ENCODE peak calls at places on chromosomes 3 and 15, in four cellular contexts. O is EL, R is lung, Y is NCI-H187 treated with DMSO at 0.1 percent for 48 hours. M is an unnamed sample.

GRCh38 chr15:49103002-49103401 is 52.4 kb downstream of the COPS2 start:
- DNase-seq in R (no peak), Y (no peak), O (peak), M (no peak)

GRCh38 chr3:150213577-150213976 is 194.5 kb upstream of the TSC22D2 start:
- DNase-seq in O (no peak), R (no peak), Y (no peak), M (no peak)

GRCh38 chr3:167762296-167762695 is 26.8 kb downstream of the SERPINI1 start:
- DNase-seq in Y (no peak), O (no peak), R (no peak), M (no peak)

GRCh38 chr15:85381850-85382751 is 1.7 kb downstream of the AKAP13 start:
- DNase-seq in R (no peak), Y (no peak), O (peak), M (peak)

GRCh38 chr3:58691997-58692396 is 25.4 kb upstream of the FAM3D start:
- DNase-seq in Y (no peak), O (peak), R (no peak), M (peak)

GRCh38 chr3:46517016-46517770 is 19.4 kb downstream of the RTP3 start:
- DNase-seq in Y (no peak), R (no peak), O (peak), M (peak)

GRCh38 chr3:145678401-145678800 is 482.6 kb downstream of the PLOD2 start:
- DNase-seq in Y (no peak), O (peak), R (no peak), M (no peak)

GRCh38 chr15:41842229-41842628 is 3.6 kb downstream of the PLA2G4B start:
- DNase-seq in R (no peak), Y (no peak), O (no peak), M (no peak)

GRCh38 chr15:67174864-67175573 is 79.4 kb downstream of the AAGAB start:
- DNase-seq in Y (no peak), R (no peak), O (peak), M (peak)

GRCh38 chr3:45773714-45774449 is 22.5 kb downstream of the SLC6A20 start:
- DNase-seq in Y (peak), O (no peak), R (no peak), M (peak)

GRCh38 chr3:127590282-127590592 is 296 bp downstream of the TPRA1 start:
- DNase-seq in Y (no peak), R (peak), O (no peak), M (no peak)

GRCh38 chr15:97904196-97904572 is 56.3 kb upstream of the ARRDC4 start:
- DNase-seq in O (peak), R (peak), Y (no peak), M (peak)

GRCh38 chr3:187000711-187001151 is 70.4 kb downstream of the ST6GAL1 start:
- DNase-seq in Y (no peak), O (no peak), R (no peak), M (no peak)

GRCh38 chr3:128949158-128949557 is 44.7 kb downstream of the CFAP92 start:
- DNase-seq in R (no peak), O (no peak), Y (no peak), M (no peak)

GRCh38 chr3:3802021-3802420 is 2.8 kb downstream of the LRRN1 start:
- DNase-seq in R (no peak), O (no peak), Y (no peak), M (no peak)

GRCh38 chr3:102163039-102163817 is 271.6 kb upstream of the ZPLD1 start:
- DNase-seq in Y (no peak), R (no peak), O (peak), M (peak)

GRCh38 chr15:80367094-80367493 is 37.1 kb upstream of the ARNT2 start:
- DNase-seq in Y (no peak), R (no peak), O (peak), M (peak)

GRCh38 chr3:107382626-107383025 is 5.4 kb downstream of the CCDC54 start:
- DNase-seq in R (no peak), Y (no peak), O (no peak), M (no peak)

GRCh38 chr3:8805774-8806173 is 36.4 kb upstream of the OXTR start:
- DNase-seq in R (no peak), Y (no peak), O (no peak), M (no peak)

GRCh38 chr3:25019506-25019905 is 408.6 kb upstream of the RARB start:
- DNase-seq in O (no peak), Y (no peak), R (no peak), M (no peak)

GRCh38 chr3:15271785-15272381 is 60.5 kb downstream of the SH3BP5 start:
- DNase-seq in R (peak), Y (no peak), O (no peak), M (no peak)

GRCh38 chr15:55789066-55789660 is 46.2 kb upstream of the PRTG start:
- DNase-seq in Y (no peak), R (no peak), O (peak), M (peak)

GRCh38 chr3:151203053-151203420 is at the start of gene GPR171:
- DNase-seq in R (no peak), O (no peak), Y (no peak), M (no peak)